ENCODE peak calls at places on chromosomes 4 and X, in four cellular contexts. N is HepG2, X is GM12878, E is K562. U is an unnamed sample.

GRCh38 chr4:172155838-172156345 is 342.7 kb downstream of the GALNTL6 start:
- DNase-seq in N (no peak), E (peak), X (no peak), U (no peak)

GRCh38 chr4:133711817-133712216 is 489.8 kb downstream of the PABPC4L start:
- DNase-seq in N (no peak), X (no peak), E (no peak), U (no peak)

GRCh38 chr4:107721436-107722090 is 1.5 kb upstream of the PAPSS1 start:
- DNase-seq in X (no peak), E (no peak), N (no peak), U (no peak)

GRCh38 chrX:41137589-41137988 is 52.3 kb downstream of the USP9X start:
- DNase-seq in E (no peak), X (no peak), N (no peak), U (no peak)

GRCh38 chrX:153336128-153336894 is 2.4 kb downstream of the ZNF275 start:
- DNase-seq in N (no peak), E (no peak), X (no peak), U (no peak)

GRCh38 chr4:6239486-6239885 is 30.2 kb upstream of the WFS1 start:
- DNase-seq in X (no peak), E (no peak), N (no peak), U (no peak)

GRCh38 chr4:184473515-184474260 is 662 bp downstream of the IRF2 start:
- DNase-seq in E (no peak), N (no peak), X (no peak), U (peak)

GRCh38 chr4:8618961-8619720 is 26.6 kb downstream of the CPZ start:
- DNase-seq in N (no peak), E (no peak), X (no peak), U (no peak)

GRCh38 chrX:50497067-50497466 is 26.4 kb upstream of the DGKK start:
- DNase-seq in X (no peak), N (no peak), E (no peak), U (no peak)

GRCh38 chrX:109709129-109709631 is 23.9 kb downstream of the ACSL4 start:
- DNase-seq in X (peak), N (peak), E (no peak), U (no peak)

GRCh38 chr4:2443986-2444740 is 24.7 kb upstream of the RNF4 start:
- DNase-seq in N (no peak), X (no peak), E (no peak), U (no peak)

GRCh38 chr4:54318904-54319303 is 89.8 kb downstream of the PDGFRA start:
- DNase-seq in X (no peak), E (peak), N (peak), U (peak)

GRCh38 chr4:14169460-14169859 is 541.9 kb upstream of the BOD1L1 start:
- DNase-seq in E (no peak), X (no peak), N (no peak), U (no peak)

GRCh38 chrX:386768-387575 is at the start of gene PPP2R3B:
- DNase-seq in E (peak), N (peak), X (peak), U (peak)

GRCh38 chr4:47513493-47513892 is 28.4 kb downstream of the ATP10D start:
- DNase-seq in E (no peak), X (no peak), N (no peak), U (no peak)

GRCh38 chr4:47505666-47506065 is 20.6 kb downstream of the ATP10D start:
- DNase-seq in N (no peak), X (no peak), E (no peak), U (no peak)

GRCh38 chr4:47510036-47510435 is 25.0 kb downstream of the ATP10D start:
- DNase-seq in N (no peak), E (no peak), X (no peak), U (no peak)

GRCh38 chr4:47510506-47511143 is 25.6 kb downstream of the ATP10D start:
- DNase-seq in N (no peak), X (peak), E (no peak), U (no peak)
- TF ChIP-seq SP1 in N (no peak), X (peak), E (no peak), U (no peak)

GRCh38 chr4:82785248-82786003 is 13.2 kb downstream of the SCD5 start:
- DNase-seq in N (peak), E (no peak), X (no peak), U (no peak)

GRCh38 chr4:82782626-82783025 is 16.0 kb downstream of the SCD5 start:
- DNase-seq in X (no peak), E (no peak), N (no peak), U (no peak)

GRCh38 chr4:82786004-82786400 is 12.6 kb downstream of the SCD5 start:
- DNase-seq in E (no peak), N (no peak), X (no peak), U (no peak)

GRCh38 chr4:82786794-82787193 is 11.8 kb downstream of the SCD5 start:
- DNase-seq in X (no peak), N (no peak), E (no peak), U (no peak)

DNA sequence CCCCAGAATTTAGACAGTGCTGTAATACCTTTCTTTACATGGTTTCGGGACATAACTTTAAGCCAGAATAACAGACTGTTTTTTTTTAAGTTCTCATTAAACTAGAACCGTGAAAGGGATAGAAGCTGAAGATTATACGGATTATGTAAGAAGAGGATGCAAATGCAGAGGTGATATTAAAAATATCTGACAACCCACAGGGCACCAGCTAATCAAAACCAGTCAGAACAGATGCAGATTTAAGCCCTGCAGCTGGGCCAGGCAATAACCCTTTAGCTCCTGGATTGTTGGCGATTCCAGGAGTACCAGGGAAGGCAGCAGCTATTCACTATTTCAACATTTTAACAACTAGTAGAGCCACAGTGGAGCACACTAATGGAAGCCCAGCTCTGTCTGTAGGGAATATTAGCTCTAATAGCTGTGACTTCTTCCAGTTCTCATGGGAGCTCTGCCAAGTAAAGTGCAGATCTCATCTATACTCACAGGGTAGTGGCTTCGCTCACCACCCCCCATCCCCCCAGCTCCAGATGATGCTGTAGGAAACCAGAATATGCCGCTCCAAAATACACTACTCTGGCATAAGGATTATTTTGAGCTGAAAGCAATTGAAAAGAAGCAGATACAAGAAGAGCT is 13.9 kb downstream of the SCD5 start:
- DNase-seq in N (no peak), E (no peak), X (no peak), U (no peak)
- TF ChIP-seq FOXK2 in N (no peak), E (no peak), X (no peak), U (no peak)

DNA sequence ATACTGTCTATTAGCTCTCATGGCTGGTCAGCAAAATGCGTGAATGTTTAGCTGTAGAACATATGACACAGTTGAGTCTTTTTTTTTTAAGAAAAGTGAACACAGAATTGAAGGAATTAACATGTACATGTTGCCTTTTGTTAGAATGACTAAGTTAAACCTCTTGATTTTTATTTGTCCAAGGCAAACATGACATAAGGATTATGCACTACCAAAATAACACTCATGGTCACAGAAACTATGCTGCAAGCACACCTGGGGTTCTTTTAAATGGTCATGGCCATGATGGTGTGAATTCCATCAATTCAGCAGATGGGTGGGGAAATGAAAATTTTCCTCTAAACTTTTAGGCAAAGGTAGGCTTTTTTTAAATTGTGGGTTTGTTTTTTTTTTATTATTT is 80.1 kb upstream of the CXCL13 start:
- DNase-seq in N (no peak), X (no peak), E (no peak), U (no peak)
- TF ChIP-seq SP1 in N (no peak), X (no peak), E (no peak), U (no peak)

GRCh38 chr4:188988131-188988530 is 848.9 kb downstream of the TRIML1 start:
- DNase-seq in X (no peak), N (no peak), E (no peak), U (no peak)

GRCh38 chr4:188984518-188984917 is 845.3 kb downstream of the TRIML1 start:
- DNase-seq in N (no peak), E (no peak), X (no peak), U (no peak)

GRCh38 chr4:188987011-188987410 is 847.8 kb downstream of the TRIML1 start:
- DNase-seq in E (no peak), N (no peak), X (no peak), U (no peak)

GRCh38 chr4:188989371-188989770 is 850.1 kb downstream of the TRIML1 start:
- DNase-seq in E (no peak), X (no peak), N (no peak), U (no peak)

DNA sequence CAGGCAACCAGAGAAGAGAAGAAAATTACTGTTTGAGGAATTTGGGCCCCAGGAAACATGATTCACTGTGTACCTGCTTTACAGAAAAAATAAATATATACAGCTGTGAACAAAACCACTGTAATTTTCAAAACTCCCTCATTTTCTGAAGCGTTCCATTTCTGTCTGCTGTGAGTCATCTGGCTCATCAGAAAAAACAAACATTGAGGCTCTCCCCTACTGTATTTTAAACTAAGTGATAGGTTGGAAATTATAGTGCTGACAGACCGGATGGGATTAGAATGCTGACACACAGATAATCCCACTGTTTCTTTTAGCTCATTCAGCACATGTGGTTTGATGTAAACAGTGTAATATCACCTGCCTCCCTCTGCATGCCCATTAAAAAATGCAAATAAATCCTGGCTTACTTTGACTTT is 847.0 kb downstream of the TRIML1 start:
- DNase-seq in E (no peak), X (no peak), N (peak), U (no peak)
- TF ChIP-seq FOXK2 in E (no peak), X (no peak), N (no peak), U (no peak)

GRCh38 chr4:136371231-136371630 is 1161.1 kb downstream of the PCDH18 start:
- DNase-seq in N (no peak), X (no peak), E (no peak), U (no peak)

GRCh38 chr4:136369073-136369472 is 1163.2 kb downstream of the PCDH18 start:
- DNase-seq in X (no peak), N (no peak), E (no peak), U (no peak)
- TF ChIP-seq SP1 in X (no peak), N (no peak), E (no peak), U (no peak)

GRCh38 chrX:54721424-54721823 is 76.6 kb downstream of the ITIH6 start:
- DNase-seq in E (no peak), X (no peak), N (no peak), U (no peak)
- TF ChIP-seq FOXK2 in E (no peak), X (no peak), N (no peak), U (no peak)

DNA sequence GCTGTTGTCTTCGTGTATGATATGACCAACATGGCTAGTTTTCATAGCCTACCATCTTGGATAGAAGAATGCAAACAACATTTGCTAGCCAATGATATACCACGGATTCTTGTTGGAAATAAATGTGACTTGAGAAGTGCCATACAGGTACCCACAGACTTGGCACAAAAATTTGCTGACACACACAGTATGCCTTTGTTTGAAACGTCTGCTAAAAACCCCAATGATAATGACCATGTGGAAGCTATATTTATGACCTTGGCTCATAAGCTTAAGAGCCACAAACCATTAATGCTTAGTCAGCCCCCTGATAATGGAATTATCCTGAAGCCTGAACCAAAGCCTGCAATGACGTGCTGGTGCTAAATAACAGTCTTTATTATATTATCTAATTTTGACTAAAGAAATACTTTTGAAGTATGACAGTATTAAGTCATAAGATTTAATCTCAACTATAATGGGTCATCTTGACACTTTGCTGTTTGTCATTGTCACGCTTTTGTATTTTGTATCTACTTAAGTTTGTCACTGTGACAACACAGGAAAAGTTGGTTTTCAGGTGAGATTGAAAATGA is 18.9 kb downstream of the RAB33B start:
- DNase-seq in E (no peak), N (no peak), X (no peak), U (no peak)
- TF ChIP-seq SP1 in E (no peak), N (no peak), X (no peak), U (no peak)

DNA sequence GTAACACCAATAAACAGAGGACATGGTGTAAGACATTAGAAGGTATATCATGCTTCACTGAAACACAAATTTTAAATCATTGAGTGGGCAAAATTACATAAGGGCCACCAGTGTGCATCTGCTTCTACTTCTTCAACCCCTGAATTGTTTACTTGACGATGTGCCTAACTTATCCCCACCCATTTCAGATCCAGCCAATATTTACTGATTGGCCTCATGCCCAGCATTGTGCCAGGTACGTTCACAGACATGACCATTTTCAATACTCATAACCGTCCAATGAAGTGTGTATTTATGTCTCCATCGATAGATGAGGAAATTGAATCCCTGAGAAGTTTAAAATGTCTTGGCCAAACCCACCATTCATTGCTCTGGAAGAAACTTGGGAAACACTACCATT is 208.3 kb upstream of the MID1 start:
- DNase-seq in E (no peak), X (no peak), N (no peak), U (no peak)
- TF ChIP-seq FOXK2 in E (no peak), X (no peak), N (no peak), U (no peak)

U was measured in HEK293T.